ENCODE peak calls at places on chromosomes 13 and 19, in nine cellular contexts. One of them, this sample, is unnamed.
A peak's percentile ranks its signal among the peaks of the same experiment; 100 is the strongest.

GRCh38 chr19:47475460-47475859 is 3.8 kb upstream of the SLC8A2 start:
- DNase-seq in mucosa of descending colon: no peak
- DNase-seq in heart left ventricle: no peak
- DNase-seq in nephron progenitor cell: no peak
- DNase-seq in progenitor cell of endocrine pancreas: no peak
- DNase-seq in WTC11: no peak
- DNase-seq in left ventricle myocardium inferior: no peak
- DNase-seq in H1: no peak
- DNase-seq in activated B cell treated with CpG ODN at 0.5 μM for 24 hours: no peak
- DNase-seq in this sample: no peak

GRCh38 chr19:49637865-49638350 is 2.0 kb downstream of the RRAS start:
- DNase-seq in progenitor cell of endocrine pancreas: no peak
- DNase-seq in mucosa of descending colon: peak; percentile 93
- DNase-seq in activated B cell treated with CpG ODN at 0.5 μM for 24 hours: no peak
- DNase-seq in nephron progenitor cell: peak; percentile 36
- DNase-seq in heart left ventricle: peak; percentile 95
- DNase-seq in WTC11: peak; percentile 67
- DNase-seq in left ventricle myocardium inferior: peak; percentile 92
- DNase-seq in H1: peak; percentile 82
- DNase-seq in this sample: no peak

GRCh38 chr13:46211116-46211515 is 612 bp upstream of the LRRC63 start:
- DNase-seq in heart left ventricle: no peak
- DNase-seq in WTC11: no peak
- DNase-seq in left ventricle myocardium inferior: no peak
- DNase-seq in activated B cell treated with CpG ODN at 0.5 μM for 24 hours: no peak
- DNase-seq in nephron progenitor cell: no peak
- DNase-seq in mucosa of descending colon: no peak
- DNase-seq in H1: no peak
- DNase-seq in progenitor cell of endocrine pancreas: no peak
- DNase-seq in this sample: no peak

GRCh38 chr19:58520257-58520599 is 618 bp upstream of the ZBTB45 start:
- DNase-seq in progenitor cell of endocrine pancreas: no peak
- DNase-seq in nephron progenitor cell: no peak
- DNase-seq in WTC11: no peak
- DNase-seq in left ventricle myocardium inferior: no peak
- DNase-seq in mucosa of descending colon: no peak
- DNase-seq in H1: no peak
- DNase-seq in heart left ventricle: no peak
- DNase-seq in activated B cell treated with CpG ODN at 0.5 μM for 24 hours: no peak
- DNase-seq in this sample: no peak

GRCh38 chr19:46840157-46840942 is 10.3 kb downstream of the AP2S1 start:
- DNase-seq in left ventricle myocardium inferior: no peak
- DNase-seq in mucosa of descending colon: peak; percentile 66
- DNase-seq in progenitor cell of endocrine pancreas: no peak
- DNase-seq in H1: peak; percentile 60
- DNase-seq in activated B cell treated with CpG ODN at 0.5 μM for 24 hours: peak; percentile 32
- DNase-seq in nephron progenitor cell: peak; percentile 61
- DNase-seq in heart left ventricle: peak; percentile 48
- DNase-seq in WTC11: peak; percentile 66
- DNase-seq in this sample: no peak

GRCh38 chr19:47032171-47032811 is 12.7 kb downstream of the NPAS1 start:
- DNase-seq in progenitor cell of endocrine pancreas: peak; percentile 68
- DNase-seq in heart left ventricle: no peak
- DNase-seq in H1: peak; percentile 90
- DNase-seq in nephron progenitor cell: peak; percentile 64
- DNase-seq in activated B cell treated with CpG ODN at 0.5 μM for 24 hours: peak; percentile 53
- DNase-seq in WTC11: peak; percentile 88
- DNase-seq in left ventricle myocardium inferior: no peak
- DNase-seq in mucosa of descending colon: peak; percentile 75
- DNase-seq in this sample: no peak

GRCh38 chr19:517721-518136 is 10.4 kb downstream of the TPGS1 start:
- DNase-seq in left ventricle myocardium inferior: no peak
- DNase-seq in nephron progenitor cell: no peak
- DNase-seq in WTC11: no peak
- DNase-seq in heart left ventricle: no peak
- DNase-seq in progenitor cell of endocrine pancreas: no peak
- DNase-seq in mucosa of descending colon: no peak
- DNase-seq in activated B cell treated with CpG ODN at 0.5 μM for 24 hours: no peak
- DNase-seq in H1: no peak
- DNase-seq in this sample: no peak

GRCh38 chr13:97878421-97879375 is 74.8 kb upstream of the IPO5 start:
- DNase-seq in nephron progenitor cell: no peak
- DNase-seq in mucosa of descending colon: no peak
- DNase-seq in WTC11: no peak
- DNase-seq in progenitor cell of endocrine pancreas: no peak
- DNase-seq in left ventricle myocardium inferior: no peak
- DNase-seq in heart left ventricle: no peak
- DNase-seq in activated B cell treated with CpG ODN at 0.5 μM for 24 hours: no peak
- DNase-seq in H1: peak; percentile 7
- DNase-seq in this sample: no peak

GRCh38 chr13:27638521-27638920 is 16.8 kb downstream of the POLR1D start:
- DNase-seq in mucosa of descending colon: no peak
- DNase-seq in left ventricle myocardium inferior: no peak
- DNase-seq in activated B cell treated with CpG ODN at 0.5 μM for 24 hours: no peak
- DNase-seq in heart left ventricle: no peak
- DNase-seq in H1: no peak
- DNase-seq in progenitor cell of endocrine pancreas: no peak
- DNase-seq in nephron progenitor cell: no peak
- DNase-seq in WTC11: no peak
- DNase-seq in this sample: no peak

GRCh38 chr13:95530178-95530577 is 22.3 kb upstream of the CLDN10 start:
- DNase-seq in mucosa of descending colon: no peak
- DNase-seq in left ventricle myocardium inferior: no peak
- DNase-seq in H1: no peak
- DNase-seq in progenitor cell of endocrine pancreas: no peak
- DNase-seq in heart left ventricle: no peak
- DNase-seq in activated B cell treated with CpG ODN at 0.5 μM for 24 hours: no peak
- DNase-seq in nephron progenitor cell: no peak
- DNase-seq in WTC11: no peak
- DNase-seq in this sample: no peak

GRCh38 chr19:12052057-12052570 is 647 bp downstream of the ZNF878 start:
- DNase-seq in heart left ventricle: no peak
- DNase-seq in WTC11: no peak
- DNase-seq in nephron progenitor cell: no peak
- DNase-seq in activated B cell treated with CpG ODN at 0.5 μM for 24 hours: no peak
- DNase-seq in progenitor cell of endocrine pancreas: no peak
- DNase-seq in H1: no peak
- DNase-seq in mucosa of descending colon: no peak
- DNase-seq in left ventricle myocardium inferior: no peak
- DNase-seq in this sample: no peak

GRCh38 chr19:1873524-1874473 is 10.4 kb upstream of the KLF16 start:
- DNase-seq in heart left ventricle: no peak
- DNase-seq in nephron progenitor cell: no peak
- DNase-seq in WTC11: no peak
- DNase-seq in H1: no peak
- DNase-seq in activated B cell treated with CpG ODN at 0.5 μM for 24 hours: no peak
- DNase-seq in progenitor cell of endocrine pancreas: no peak
- DNase-seq in left ventricle myocardium inferior: peak; percentile 67
- DNase-seq in mucosa of descending colon: peak; percentile 53
- DNase-seq in this sample: peak; percentile 42

GRCh38 chr13:107296804-107297203 is 728.9 kb upstream of the ARGLU1 start:
- DNase-seq in H1: no peak
- DNase-seq in heart left ventricle: no peak
- DNase-seq in progenitor cell of endocrine pancreas: no peak
- DNase-seq in activated B cell treated with CpG ODN at 0.5 μM for 24 hours: no peak
- DNase-seq in nephron progenitor cell: no peak
- DNase-seq in WTC11: no peak
- DNase-seq in left ventricle myocardium inferior: no peak
- DNase-seq in mucosa of descending colon: no peak
- DNase-seq in this sample: no peak

GRCh38 chr19:35347171-35347929 is at the start of gene FFAR1:
- DNase-seq in H1: peak; percentile 38
- DNase-seq in progenitor cell of endocrine pancreas: no peak
- DNase-seq in heart left ventricle: no peak
- DNase-seq in WTC11: no peak
- DNase-seq in left ventricle myocardium inferior: no peak
- DNase-seq in activated B cell treated with CpG ODN at 0.5 μM for 24 hours: peak; percentile 64
- DNase-seq in mucosa of descending colon: no peak
- DNase-seq in nephron progenitor cell: no peak
- DNase-seq in this sample: peak; percentile 89

GRCh38 chr19:35294328-35294727 is 2.4 kb downstream of the MAG start:
- DNase-seq in progenitor cell of endocrine pancreas: no peak
- DNase-seq in activated B cell treated with CpG ODN at 0.5 μM for 24 hours: no peak
- DNase-seq in nephron progenitor cell: no peak
- DNase-seq in H1: no peak
- DNase-seq in mucosa of descending colon: no peak
- DNase-seq in heart left ventricle: no peak
- DNase-seq in WTC11: no peak
- DNase-seq in left ventricle myocardium inferior: no peak
- DNase-seq in this sample: no peak

GRCh38 chr13:80022146-80022545 is 318.8 kb downstream of the SPRY2 start:
- DNase-seq in WTC11: no peak
- DNase-seq in mucosa of descending colon: no peak
- DNase-seq in heart left ventricle: no peak
- DNase-seq in left ventricle myocardium inferior: no peak
- DNase-seq in activated B cell treated with CpG ODN at 0.5 μM for 24 hours: no peak
- DNase-seq in H1: no peak
- DNase-seq in progenitor cell of endocrine pancreas: no peak
- DNase-seq in nephron progenitor cell: no peak
- DNase-seq in this sample: no peak

GRCh38 chr19:40717880-40718773 is 1.2 kb downstream of the ITPKC start:
- DNase-seq in nephron progenitor cell: no peak
- DNase-seq in activated B cell treated with CpG ODN at 0.5 μM for 24 hours: no peak
- DNase-seq in WTC11: no peak
- DNase-seq in heart left ventricle: no peak
- DNase-seq in progenitor cell of endocrine pancreas: no peak
- DNase-seq in H1: no peak
- DNase-seq in mucosa of descending colon: peak; percentile 71
- DNase-seq in left ventricle myocardium inferior: no peak
- DNase-seq in this sample: no peak

GRCh38 chr19:31548941-31549340 is 199.7 kb upstream of the TSHZ3 start:
- DNase-seq in heart left ventricle: no peak
- DNase-seq in progenitor cell of endocrine pancreas: no peak
- DNase-seq in left ventricle myocardium inferior: peak; percentile 18
- DNase-seq in WTC11: peak; percentile 34
- DNase-seq in activated B cell treated with CpG ODN at 0.5 μM for 24 hours: no peak
- DNase-seq in mucosa of descending colon: peak; percentile 32
- DNase-seq in nephron progenitor cell: peak; percentile 20
- DNase-seq in H1: no peak
- DNase-seq in this sample: no peak
- TF ChIP-seq CTCF in heart left ventricle: peak; percentile 49
- TF ChIP-seq CTCF in progenitor cell of endocrine pancreas: peak; percentile 56
- TF ChIP-seq CTCF in left ventricle myocardium inferior: peak; percentile 70
- TF ChIP-seq CTCF in WTC11: peak; percentile 27
- TF ChIP-seq CTCF in activated B cell treated with CpG ODN at 0.5 μM for 24 hours: no peak
- TF ChIP-seq CTCF in mucosa of descending colon: no peak
- TF ChIP-seq CTCF in nephron progenitor cell: peak; percentile 55
- TF ChIP-seq CTCF in H1: peak; percentile 52
- TF ChIP-seq CTCF in this sample: no peak

GRCh38 chr13:99351772-99352171 is 44.6 kb upstream of the GPR183 start:
- DNase-seq in WTC11: no peak
- DNase-seq in heart left ventricle: no peak
- DNase-seq in nephron progenitor cell: no peak
- DNase-seq in H1: peak; percentile 20
- DNase-seq in mucosa of descending colon: no peak
- DNase-seq in left ventricle myocardium inferior: no peak
- DNase-seq in progenitor cell of endocrine pancreas: no peak
- DNase-seq in activated B cell treated with CpG ODN at 0.5 μM for 24 hours: no peak
- DNase-seq in this sample: no peak

GRCh38 chr13:99353836-99354235 is 46.6 kb upstream of the GPR183 start:
- DNase-seq in H1: peak; percentile 26
- DNase-seq in progenitor cell of endocrine pancreas: no peak
- DNase-seq in mucosa of descending colon: no peak
- DNase-seq in left ventricle myocardium inferior: no peak
- DNase-seq in heart left ventricle: no peak
- DNase-seq in nephron progenitor cell: no peak
- DNase-seq in activated B cell treated with CpG ODN at 0.5 μM for 24 hours: no peak
- DNase-seq in WTC11: no peak
- DNase-seq in this sample: no peak

GRCh38 chr13:99354371-99354951 is 47.3 kb upstream of the GPR183 start:
- DNase-seq in progenitor cell of endocrine pancreas: no peak
- DNase-seq in heart left ventricle: no peak
- DNase-seq in H1: peak; percentile 28
- DNase-seq in mucosa of descending colon: no peak
- DNase-seq in nephron progenitor cell: no peak
- DNase-seq in activated B cell treated with CpG ODN at 0.5 μM for 24 hours: no peak
- DNase-seq in left ventricle myocardium inferior: no peak
- DNase-seq in WTC11: no peak
- DNase-seq in this sample: peak; percentile 71

GRCh38 chr13:99350191-99350590 is 43.0 kb upstream of the GPR183 start:
- DNase-seq in activated B cell treated with CpG ODN at 0.5 μM for 24 hours: no peak
- DNase-seq in H1: no peak
- DNase-seq in nephron progenitor cell: no peak
- DNase-seq in left ventricle myocardium inferior: no peak
- DNase-seq in WTC11: no peak
- DNase-seq in mucosa of descending colon: no peak
- DNase-seq in progenitor cell of endocrine pancreas: no peak
- DNase-seq in heart left ventricle: no peak
- DNase-seq in this sample: no peak

GRCh38 chr13:99352351-99353271 is 45.4 kb upstream of the GPR183 start:
- DNase-seq in nephron progenitor cell: no peak
- DNase-seq in activated B cell treated with CpG ODN at 0.5 μM for 24 hours: no peak
- DNase-seq in WTC11: no peak
- DNase-seq in mucosa of descending colon: no peak
- DNase-seq in heart left ventricle: no peak
- DNase-seq in left ventricle myocardium inferior: no peak
- DNase-seq in H1: peak; percentile 36
- DNase-seq in progenitor cell of endocrine pancreas: no peak
- DNase-seq in this sample: no peak
- TF ChIP-seq CTCF in nephron progenitor cell: no peak
- TF ChIP-seq CTCF in activated B cell treated with CpG ODN at 0.5 μM for 24 hours: no peak
- TF ChIP-seq CTCF in WTC11: no peak
- TF ChIP-seq CTCF in mucosa of descending colon: no peak
- TF ChIP-seq CTCF in heart left ventricle: no peak
- TF ChIP-seq CTCF in left ventricle myocardium inferior: no peak
- TF ChIP-seq CTCF in H1: no peak
- TF ChIP-seq CTCF in progenitor cell of endocrine pancreas: no peak
- TF ChIP-seq CTCF in this sample: no peak

DNA sequence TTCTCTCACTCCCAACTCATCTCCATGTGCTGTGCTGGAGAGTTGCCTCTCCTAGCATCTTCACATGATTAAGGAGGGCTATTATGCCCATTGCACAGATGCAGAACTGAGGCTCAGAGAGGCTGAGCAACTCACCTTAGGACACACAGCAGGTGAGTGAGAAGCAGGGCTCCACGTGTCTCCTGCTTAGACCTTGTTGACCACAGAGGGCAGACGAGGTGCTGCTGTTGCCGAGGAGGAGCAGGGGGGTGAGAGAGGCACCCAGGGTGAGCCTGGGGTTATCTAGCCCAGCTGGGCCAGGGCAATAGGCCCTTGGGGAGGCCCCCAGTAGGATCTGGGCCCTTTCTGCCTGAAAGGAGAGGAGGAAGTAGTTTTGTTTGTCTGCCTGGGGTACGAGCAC is 2.4 kb upstream of the HSH2D start:
- DNase-seq in H1: no peak
- DNase-seq in mucosa of descending colon: no peak
- DNase-seq in progenitor cell of endocrine pancreas: no peak
- DNase-seq in left ventricle myocardium inferior: no peak
- DNase-seq in WTC11: no peak
- DNase-seq in nephron progenitor cell: no peak
- DNase-seq in heart left ventricle: no peak
- DNase-seq in activated B cell treated with CpG ODN at 0.5 μM for 24 hours: peak; percentile 58
- DNase-seq in this sample: no peak
- TF ChIP-seq CTCF in H1: no peak
- TF ChIP-seq CTCF in mucosa of descending colon: no peak
- TF ChIP-seq CTCF in progenitor cell of endocrine pancreas: no peak
- TF ChIP-seq CTCF in left ventricle myocardium inferior: no peak
- TF ChIP-seq CTCF in WTC11: no peak
- TF ChIP-seq CTCF in nephron progenitor cell: no peak
- TF ChIP-seq CTCF in heart left ventricle: no peak
- TF ChIP-seq CTCF in activated B cell treated with CpG ODN at 0.5 μM for 24 hours: no peak
- TF ChIP-seq CTCF in this sample: no peak

GRCh38 chr19:18521692-18522123 is at the start of gene ELL:
- DNase-seq in H1: no peak
- DNase-seq in mucosa of descending colon: no peak
- DNase-seq in progenitor cell of endocrine pancreas: no peak
- DNase-seq in nephron progenitor cell: no peak
- DNase-seq in heart left ventricle: no peak
- DNase-seq in left ventricle myocardium inferior: no peak
- DNase-seq in activated B cell treated with CpG ODN at 0.5 μM for 24 hours: no peak
- DNase-seq in WTC11: no peak
- DNase-seq in this sample: no peak
- TF ChIP-seq CTCF in H1: no peak
- TF ChIP-seq CTCF in mucosa of descending colon: no peak
- TF ChIP-seq CTCF in progenitor cell of endocrine pancreas: no peak
- TF ChIP-seq CTCF in nephron progenitor cell: no peak
- TF ChIP-seq CTCF in heart left ventricle: no peak
- TF ChIP-seq CTCF in left ventricle myocardium inferior: no peak
- TF ChIP-seq CTCF in activated B cell treated with CpG ODN at 0.5 μM for 24 hours: no peak
- TF ChIP-seq CTCF in WTC11: no peak
- TF ChIP-seq CTCF in this sample: no peak

This sample was measured in CD14-positive monocyte.